ENCODE peak calls at places on chromosome 13, in ten cellular contexts. W is lower leg skin; J is stimulated activated CD8-positive, alpha-beta memory T cell treated with anti-CD3 and anti-CD28 coated beads, Interleukin-12 subunit alpha, Interleukin-12 subunit beta, amount 100 ng/mL, for 4 hours; H is activated gamma-delta T cell; B is fibroblast of pulmonary artery; Q is RPMI7951; Y is activated T-cell treated with anti-CD3 and anti-CD28 coated beads, Interleukin-2, amount 50 U/mL, for 48 hours; G is body of pancreas; D is effector memory CD4-positive, alpha-beta T cell; S is activated T-helper 2 cell treated with anti-CD3 and anti-CD28 coated beads, Interferon-gamma antibody, Interleukin-2, Interleukin-4, amounts not matched to agents 10 μg/mL and 5 μg/mL and 100 μg/mL, durations not matched to agents 14 hours and 24 hours and 36 hours. F is an unnamed sample.

GRCh38 chr13:92769064-92769463 is 457.5 kb upstream of the GPC6 start:
- DNase-seq in W (no peak), J (no peak), H (no peak), B (peak; percentile 47), Q (no peak), Y (no peak), G (no peak), D (no peak), S (no peak), F (no peak)

GRCh38 chr13:49858183-49858856 is 65.8 kb upstream of the KPNA3 start:
- DNase-seq in W (no peak), J (no peak), H (no peak), B (peak; percentile 94), Q (peak; percentile 66), Y (no peak), G (peak; percentile 27), D (no peak), S (no peak), F (no peak)

GRCh38 chr13:39149896-39150295 is 111.6 kb downstream of the NHLRC3 start:
- DNase-seq in W (no peak), J (no peak), H (no peak), B (no peak), Q (no peak), Y (no peak), G (no peak), D (no peak), S (no peak), F (no peak)

GRCh38 chr13:20192470-20193141 is at the start of gene GJB2:
- DNase-seq in W (peak; percentile 84), J (no peak), H (no peak), B (no peak), Q (no peak), Y (peak; percentile 39), G (no peak), D (no peak), S (no peak), F (no peak)

GRCh38 chr13:61684976-61685682 is 269.5 kb upstream of the PCDH20 start:
- DNase-seq in W (no peak), J (no peak), H (no peak), B (no peak), Q (no peak), Y (no peak), G (no peak), D (no peak), S (no peak), F (no peak)

GRCh38 chr13:64723735-64724134 is 2506.4 kb downstream of the PCDH9 start:
- DNase-seq in W (no peak), J (no peak), H (no peak), B (peak; percentile 97), Q (peak; percentile 82), Y (no peak), G (no peak), D (no peak), S (no peak), F (peak; percentile 97)

GRCh38 chr13:100941377-100941776 is 266.8 kb upstream of the TMTC4 start:
- DNase-seq in W (no peak), J (no peak), H (no peak), B (no peak), Q (no peak), Y (no peak), G (no peak), D (no peak), S (no peak), F (no peak)

GRCh38 chr13:109569938-109570711 is 216.3 kb downstream of the IRS2 start:
- DNase-seq in W (no peak), J (peak; percentile 1), H (no peak), B (no peak), Q (no peak), Y (peak; percentile 32), G (no peak), D (peak; percentile 11), S (peak; percentile 52), F (no peak)

GRCh38 chr13:52158629-52159158 is 703 bp downstream of the NEK3 start:
- DNase-seq in W (peak; percentile 88), J (no peak), H (no peak), B (peak; percentile 42), Q (peak; percentile 43), Y (no peak), G (no peak), D (no peak), S (no peak), F (no peak)

GRCh38 chr13:99417151-99417820 is 84.0 kb upstream of the TM9SF2 start:
- DNase-seq in W (peak; percentile 68), J (no peak), H (no peak), B (no peak), Q (no peak), Y (peak; percentile 45), G (no peak), D (no peak), S (no peak), F (no peak)

GRCh38 chr13:35714096-35714495 is 237.6 kb upstream of the MAB21L1 start:
- DNase-seq in W (no peak), J (no peak), H (no peak), B (no peak), Q (peak; percentile 86), Y (no peak), G (no peak), D (no peak), S (no peak), F (no peak)

GRCh38 chr13:44801990-44802389 is 187.3 kb downstream of the NUFIP1 start:
- DNase-seq in W (peak; percentile 25), J (no peak), H (no peak), B (peak; percentile 84), Q (peak; percentile 80), Y (no peak), G (no peak), D (no peak), S (no peak), F (peak; percentile 56)

GRCh38 chr13:74243637-74244526 is 109.7 kb upstream of the KLF12 start:
- DNase-seq in W (no peak), J (no peak), H (no peak), B (peak; percentile 66), Q (peak; percentile 74), Y (no peak), G (no peak), D (no peak), S (no peak), F (no peak)

GRCh38 chr13:109145631-109146030 is 516.2 kb downstream of the MYO16 start:
- DNase-seq in W (no peak), J (no peak), H (no peak), B (peak; percentile 85), Q (peak; percentile 50), Y (no peak), G (peak; percentile 29), D (no peak), S (no peak), F (no peak)

GRCh38 chr13:50230365-50230978 is 215.2 kb downstream of the KCNRG start:
- DNase-seq in W (no peak), J (no peak), H (no peak), B (peak; percentile 90), Q (peak; percentile 64), Y (no peak), G (no peak), D (no peak), S (no peak), F (no peak)

GRCh38 chr13:100484708-100485107 is 103.9 kb downstream of the GGACT start:
- DNase-seq in W (no peak), J (no peak), H (no peak), B (no peak), Q (peak; percentile 5), Y (no peak), G (no peak), D (no peak), S (no peak), F (no peak)

GRCh38 chr13:33053397-33054066 is 37.3 kb downstream of the KL start:
- DNase-seq in W (no peak), J (no peak), H (no peak), B (no peak), Q (no peak), Y (no peak), G (no peak), D (no peak), S (no peak), F (no peak)

GRCh38 chr13:36919206-36919832 is 719 bp downstream of the SMAD9 start:
- DNase-seq in W (peak; percentile 86), J (no peak), H (no peak), B (peak; percentile 17), Q (no peak), Y (no peak), G (no peak), D (no peak), S (no peak), F (no peak)

GRCh38 chr13:44927953-44928352 is 61.3 kb downstream of the NUFIP1 start:
- DNase-seq in W (no peak), J (no peak), H (no peak), B (no peak), Q (no peak), Y (no peak), G (no peak), D (no peak), S (no peak), F (no peak)

GRCh38 chr13:112777637-112778406 is 88.0 kb downstream of the ATP11A start:
- DNase-seq in W (peak; percentile 70), J (no peak), H (no peak), B (no peak), Q (no peak), Y (no peak), G (no peak), D (no peak), S (no peak), F (no peak)

GRCh38 chr13:40208517-40208916 is 457.9 kb downstream of the FOXO1 start:
- DNase-seq in W (no peak), J (no peak), H (no peak), B (no peak), Q (no peak), Y (no peak), G (no peak), D (no peak), S (no peak), F (no peak)

GRCh38 chr13:94825507-94825906 is 113.2 kb upstream of the SOX21 start:
- DNase-seq in W (no peak), J (no peak), H (no peak), B (peak; percentile 55), Q (no peak), Y (no peak), G (peak; percentile 25), D (no peak), S (no peak), F (no peak)

GRCh38 chr13:87120476-87120875 is 550.7 kb upstream of the SLITRK5 start:
- DNase-seq in W (no peak), J (no peak), H (no peak), B (peak; percentile 3), Q (no peak), Y (no peak), G (no peak), D (no peak), S (no peak), F (no peak)

GRCh38 chr13:71290963-71291937 is 575.8 kb downstream of the DACH1 start:
- DNase-seq in W (no peak), J (peak; percentile 19), H (no peak), B (peak; percentile 11), Q (peak; percentile 85), Y (peak; percentile 35), G (peak; percentile 46), D (peak; percentile 52), S (peak; percentile 30), F (no peak)

GRCh38 chr13:100088282-100088647 is 628 bp upstream of the PCCA start:
- DNase-seq in W (no peak), J (no peak), H (no peak), B (no peak), Q (no peak), Y (no peak), G (no peak), D (no peak), S (no peak), F (no peak)